ENCODE peak calls at places on chromosomes 5 and 9, in four cellular contexts. D is gastrocnemius medialis, Y is glutamatergic neuron, S is upper lobe of right lung. M is an unnamed sample.
A peak's percentile ranks its signal among the peaks of the same experiment; 100 is the strongest.

GRCh38 chr9:75788006-75788634 is 102.4 kb upstream of the PCSK5 start:
- DNase-seq in D (peak; percentile 25), Y (peak; percentile 15), S (peak; percentile 40), M (no peak)

GRCh38 chr5:128539038-128539429 is 989 bp upstream of the FBN2 start:
- DNase-seq in D (no peak), Y (no peak), S (peak; percentile 48), M (no peak)

GRCh38 chr5:127650022-127650421 is 1.1 kb downstream of the CTXN3 start:
- DNase-seq in D (no peak), Y (no peak), S (no peak), M (no peak)

GRCh38 chr5:140175367-140176027 is 509 bp downstream of the CYSTM1 start:
- DNase-seq in D (peak; percentile 79), Y (peak; percentile 92), S (peak; percentile 91), M (peak; percentile 78)

GRCh38 chr5:133389066-133389590 is 223.2 kb downstream of the FSTL4 start:
- DNase-seq in D (no peak), Y (no peak), S (no peak), M (no peak)

GRCh38 chr5:23389543-23390215 is 117.7 kb upstream of the PRDM9 start:
- DNase-seq in D (no peak), Y (no peak), S (no peak), M (no peak)

GRCh38 chr9:95458666-95459065 is 58.1 kb downstream of the PTCH1 start:
- DNase-seq in D (no peak), Y (no peak), S (no peak), M (no peak)

GRCh38 chr9:971901-972511 is 4.4 kb upstream of the DMRT3 start:
- DNase-seq in D (no peak), Y (peak; percentile 52), S (no peak), M (no peak)

GRCh38 chr5:78605611-78606010 is 43.0 kb downstream of the LHFPL2 start:
- DNase-seq in D (no peak), Y (no peak), S (no peak), M (no peak)

GRCh38 chr5:127196042-127196441 is 94.6 kb upstream of the MEGF10 start:
- DNase-seq in D (no peak), Y (no peak), S (no peak), M (no peak)

GRCh38 chr5:134438641-134439621 is 27.2 kb upstream of the CDKN2AIPNL start:
- DNase-seq in D (peak; percentile 99), Y (no peak), S (peak; percentile 89), M (peak; percentile 86)

GRCh38 chr9:71490810-71491209 is 277.5 kb downstream of the CEMIP2 start:
- DNase-seq in D (no peak), Y (no peak), S (no peak), M (peak; percentile 11)

GRCh38 chr9:124428751-124429529 is 13.7 kb upstream of the PSMB7 start:
- DNase-seq in D (no peak), Y (no peak), S (no peak), M (no peak)

GRCh38 chr5:174457141-174457678 is 267.2 kb upstream of the MSX2 start:
- DNase-seq in D (no peak), Y (peak; percentile 54), S (no peak), M (no peak)

GRCh38 chr5:149400304-149400703 is 21.2 kb upstream of the IL17B start:
- DNase-seq in D (no peak), Y (no peak), S (no peak), M (no peak)

GRCh38 chr5:86665984-86666760 is 48.4 kb downstream of the COX7C start:
- DNase-seq in D (no peak), Y (no peak), S (no peak), M (no peak)

GRCh38 chr5:83595217-83595616 is 123.7 kb downstream of the VCAN start:
- DNase-seq in D (no peak), Y (no peak), S (no peak), M (no peak)

GRCh38 chr5:141356950-141357349 is 2.1 kb downstream of the PCDHGA4 start:
- DNase-seq in D (no peak), Y (no peak), S (no peak), M (no peak)

GRCh38 chr5:141356133-141356532 is 1.3 kb downstream of the PCDHGA4 start:
- DNase-seq in D (no peak), Y (no peak), S (no peak), M (no peak)

GRCh38 chr5:141360685-141361084 is 891 bp downstream of the PCDHGB2 start:
- DNase-seq in D (no peak), Y (no peak), S (no peak), M (no peak)

GRCh38 chr5:141362719-141363118 is 1.2 kb upstream of the PCDHGA5 start:
- DNase-seq in D (no peak), Y (no peak), S (no peak), M (no peak)

DNA sequence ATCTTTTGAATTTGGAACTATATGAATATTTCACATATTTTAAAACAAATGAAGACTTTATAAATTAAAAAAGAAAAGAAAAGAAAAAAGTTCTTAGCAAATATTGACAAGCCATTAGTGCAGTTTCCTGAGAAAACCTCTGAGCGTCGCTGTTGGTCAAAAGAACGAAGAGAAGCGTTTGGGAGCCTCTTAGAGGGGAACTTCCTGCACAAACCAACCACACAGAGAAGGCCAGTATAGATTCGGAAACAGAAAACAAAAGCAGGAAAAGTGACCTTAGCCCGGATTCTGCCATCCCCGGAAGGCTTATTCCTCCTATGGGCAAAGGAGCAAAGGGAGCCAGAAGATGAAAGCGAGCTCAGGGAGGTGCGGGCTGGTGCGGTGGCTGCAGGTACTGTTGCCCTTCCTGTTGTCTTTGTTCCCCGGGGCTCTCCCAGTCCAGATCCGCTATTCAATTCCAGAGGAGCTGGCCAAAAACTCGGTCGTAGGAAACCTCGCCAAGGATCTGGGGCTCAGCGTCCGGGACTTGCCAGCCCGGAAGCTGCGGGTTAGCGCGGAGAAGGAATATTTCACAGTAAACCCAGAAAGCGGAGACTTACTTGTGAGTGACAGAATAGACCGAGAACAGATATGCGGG is at the start of gene PCDHGB2:
- DNase-seq in D (no peak), Y (no peak), S (no peak), M (no peak)
- TF ChIP-seq CTCF in D (peak; percentile 34), Y (no peak), S (peak; percentile 40), M (no peak)

DNA sequence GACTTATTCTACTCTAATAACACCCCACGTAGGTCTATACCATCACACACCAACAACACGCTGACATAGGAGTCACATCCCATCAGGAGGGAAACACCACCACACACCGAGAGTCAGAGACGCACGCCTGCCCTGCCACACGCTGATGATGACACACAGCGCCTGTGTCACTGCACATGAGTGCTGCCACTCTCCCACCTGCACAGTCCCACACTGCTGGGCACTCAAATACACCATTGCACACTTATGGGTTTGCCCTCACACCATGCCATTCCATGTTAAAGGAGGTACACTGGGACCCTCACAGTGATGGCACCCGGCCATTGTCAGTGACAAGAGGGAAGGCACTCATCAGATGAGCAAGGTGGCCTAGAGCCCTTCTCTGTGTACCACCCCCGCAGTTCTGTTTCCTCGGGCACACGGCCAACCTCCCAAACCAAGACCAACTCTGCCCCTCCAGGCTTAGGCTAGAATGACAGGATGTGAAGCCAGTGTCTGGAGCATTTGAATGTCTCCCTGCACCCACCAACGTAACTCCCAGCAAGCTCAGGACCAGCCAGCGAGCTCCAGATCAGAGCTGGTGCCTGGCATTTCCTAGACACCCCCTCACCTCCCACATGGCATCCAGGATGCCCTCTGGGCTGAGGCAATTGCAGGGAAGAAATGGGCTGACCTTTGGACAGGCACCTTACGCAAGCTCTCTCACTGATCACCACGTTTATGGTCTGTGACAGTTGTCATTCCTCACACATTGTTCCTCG is 3.6 kb upstream of the CPLX2 start:
- DNase-seq in D (no peak), Y (peak; percentile 62), S (no peak), M (peak; percentile 32)
- TF ChIP-seq CTCF in D (no peak), Y (peak; percentile 55), S (no peak), M (no peak)

GRCh38 chr5:179732918-179733763 is 519 bp downstream of the MAML1 start:
- DNase-seq in D (peak; percentile 30), Y (peak; percentile 54), S (peak; percentile 69), M (peak; percentile 54)

GRCh38 chr5:179733764-179734126 is 1.1 kb downstream of the MAML1 start:
- DNase-seq in D (no peak), Y (no peak), S (no peak), M (no peak)

GRCh38 chr5:179734536-179735164 is 2.0 kb downstream of the MAML1 start:
- DNase-seq in D (no peak), Y (no peak), S (no peak), M (no peak)

GRCh38 chr5:179738725-179739124 is 6.1 kb downstream of the MAML1 start:
- DNase-seq in D (no peak), Y (no peak), S (no peak), M (no peak)
- TF ChIP-seq CTCF in D (no peak), Y (no peak), S (no peak), M (no peak)

GRCh38 chr5:95283761-95284511 is 958 bp downstream of the MCTP1 start:
- DNase-seq in D (no peak), Y (peak; percentile 69), S (peak; percentile 84), M (peak; percentile 78)
- TF ChIP-seq CTCF in D (no peak), Y (peak; percentile 62), S (peak; percentile 41), M (peak; percentile 76)

GRCh38 chr5:176673651-176674583 is 26.6 kb downstream of the TSPAN17 start:
- DNase-seq in D (no peak), Y (no peak), S (no peak), M (no peak)

GRCh38 chr5:176677209-176677931 is 30.1 kb downstream of the TSPAN17 start:
- DNase-seq in D (peak; percentile 29), Y (no peak), S (no peak), M (no peak)

GRCh38 chr5:176676361-176676824 is 29.1 kb downstream of the TSPAN17 start:
- DNase-seq in D (no peak), Y (no peak), S (no peak), M (no peak)

GRCh38 chr5:176674799-176675198 is 27.5 kb downstream of the TSPAN17 start:
- DNase-seq in D (no peak), Y (no peak), S (no peak), M (no peak)

GRCh38 chr5:176675676-176676360 is 28.5 kb downstream of the TSPAN17 start:
- DNase-seq in D (no peak), Y (peak; percentile 70), S (no peak), M (peak; percentile 68)
- TF ChIP-seq CTCF in D (no peak), Y (peak; percentile 68), S (peak; percentile 12), M (peak; percentile 76)

GRCh38 chr9:36110434-36110833 is 26.1 kb upstream of the GLIPR2 start:
- DNase-seq in D (no peak), Y (no peak), S (no peak), M (no peak)
- TF ChIP-seq CTCF in D (no peak), Y (no peak), S (no peak), M (no peak)

GRCh38 chr9:131577005-131578000 is 32.0 kb downstream of the PRRT1B start:
- DNase-seq in D (no peak), Y (no peak), S (no peak), M (no peak)
- TF ChIP-seq CTCF in D (no peak), Y (peak; percentile 21), S (no peak), M (no peak)

GRCh38 chr5:114362197-114362976 is 517 bp downstream of the KCNN2 start:
- DNase-seq in D (no peak), Y (peak; percentile 72), S (peak; percentile 67), M (no peak)
- TF ChIP-seq CTCF in D (no peak), Y (no peak), S (no peak), M (no peak)